ENCODE peak calls at places on chromosomes 11 and 22, in seven cellular contexts. B is foreskin keratinocyte, T is right lobe of liver, P is heart left ventricle, A is lower lobe of right lung, G is sigmoid colon, J is tibial artery. Q is an unnamed sample.

GRCh38 chr11:1692708-1693326 is 4.2 kb upstream of the KRTAP5-6 start:
- DNase-seq in B (no peak), T (no peak), P (no peak), A (peak), G (no peak), J (no peak), Q (no peak)

GRCh38 chr11:72326151-72326842 is 82.3 kb upstream of the PHOX2A start:
- DNase-seq in B (no peak), T (no peak), P (no peak), A (no peak), G (no peak), J (no peak), Q (no peak)

GRCh38 chr22:32649515-32650200 is 151.8 kb upstream of the TIMP3 start:
- DNase-seq in B (no peak), T (no peak), P (no peak), A (no peak), G (peak), J (peak), Q (no peak)

GRCh38 chr22:30695871-30696655 is 1.4 kb downstream of the OSBP2 start:
- DNase-seq in B (no peak), T (no peak), P (no peak), A (no peak), G (no peak), J (no peak), Q (no peak)

GRCh38 chr11:1888811-1889526 is 2.7 kb downstream of the PRR33 start:
- DNase-seq in B (no peak), T (no peak), P (no peak), A (peak), G (no peak), J (no peak), Q (peak)

GRCh38 chr11:4606231-4607015 is 1.6 kb downstream of the TRIM68 start:
- DNase-seq in B (no peak), T (no peak), P (no peak), A (no peak), G (no peak), J (no peak), Q (no peak)

GRCh38 chr11:8693555-8693954 is 11.0 kb downstream of the RPL27A start:
- DNase-seq in B (no peak), T (no peak), P (no peak), A (no peak), G (peak), J (no peak), Q (peak)

GRCh38 chr11:132519226-132519860 is 1013.0 kb downstream of the OPCML start:
- DNase-seq in B (no peak), T (no peak), P (no peak), A (no peak), G (no peak), J (no peak), Q (no peak)

GRCh38 chr11:19191530-19192169 is 10.1 kb downstream of the CSRP3 start:
- DNase-seq in B (no peak), T (peak), P (peak), A (no peak), G (no peak), J (no peak), Q (no peak)

GRCh38 chr22:29269230-29269604 is 1.1 kb downstream of the EWSR1 start:
- DNase-seq in B (no peak), T (no peak), P (no peak), A (no peak), G (no peak), J (no peak), Q (no peak)

GRCh38 chr11:134639586-134640330 is 227.7 kb upstream of the B3GAT1 start:
- DNase-seq in B (no peak), T (no peak), P (no peak), A (peak), G (no peak), J (no peak), Q (peak)

GRCh38 chr22:47144076-47144765 is 381.8 kb downstream of the TBC1D22A start:
- DNase-seq in B (no peak), T (no peak), P (no peak), A (no peak), G (no peak), J (no peak), Q (no peak)

GRCh38 chr11:119525855-119526196 is 102.9 kb upstream of the THY1 start:
- DNase-seq in B (no peak), T (no peak), P (no peak), A (no peak), G (peak), J (no peak), Q (no peak)

GRCh38 chr11:106827687-106828086 is 190.6 kb downstream of the GUCY1A2 start:
- DNase-seq in B (no peak), T (peak), P (peak), A (peak), G (no peak), J (no peak), Q (peak)

GRCh38 chr11:101185985-101186384 is 56.4 kb upstream of the PGR start:
- DNase-seq in B (no peak), T (no peak), P (no peak), A (no peak), G (no peak), J (no peak), Q (no peak)

GRCh38 chr11:108847288-108847687 is 182.4 kb downstream of the DDX10 start:
- DNase-seq in B (no peak), T (no peak), P (no peak), A (no peak), G (no peak), J (no peak), Q (no peak)

GRCh38 chr11:93564895-93565294 is 21.7 kb upstream of the SMCO4 start:
- DNase-seq in B (no peak), T (no peak), P (no peak), A (no peak), G (no peak), J (no peak), Q (no peak)

GRCh38 chr11:66225054-66225453 is 43.4 kb upstream of the RAB1B start:
- DNase-seq in B (no peak), T (no peak), P (peak), A (no peak), G (no peak), J (no peak), Q (peak)

GRCh38 chr11:101030692-101031091 is 98.9 kb downstream of the PGR start:
- DNase-seq in B (no peak), T (no peak), P (no peak), A (no peak), G (no peak), J (no peak), Q (no peak)

GRCh38 chr11:57480409-57481137 is 20.2 kb downstream of the RTN4RL2 start:
- DNase-seq in B (no peak), T (peak), P (peak), A (peak), G (no peak), J (peak), Q (no peak)

GRCh38 chr11:85423331-85423730 is 203.8 kb downstream of the DLG2 start:
- DNase-seq in B (no peak), T (no peak), P (no peak), A (no peak), G (no peak), J (no peak), Q (no peak)

GRCh38 chr11:2139118-2139490 is at the start of gene IGF2:
- DNase-seq in B (no peak), T (peak), P (no peak), A (no peak), G (no peak), J (no peak), Q (no peak)

DNA sequence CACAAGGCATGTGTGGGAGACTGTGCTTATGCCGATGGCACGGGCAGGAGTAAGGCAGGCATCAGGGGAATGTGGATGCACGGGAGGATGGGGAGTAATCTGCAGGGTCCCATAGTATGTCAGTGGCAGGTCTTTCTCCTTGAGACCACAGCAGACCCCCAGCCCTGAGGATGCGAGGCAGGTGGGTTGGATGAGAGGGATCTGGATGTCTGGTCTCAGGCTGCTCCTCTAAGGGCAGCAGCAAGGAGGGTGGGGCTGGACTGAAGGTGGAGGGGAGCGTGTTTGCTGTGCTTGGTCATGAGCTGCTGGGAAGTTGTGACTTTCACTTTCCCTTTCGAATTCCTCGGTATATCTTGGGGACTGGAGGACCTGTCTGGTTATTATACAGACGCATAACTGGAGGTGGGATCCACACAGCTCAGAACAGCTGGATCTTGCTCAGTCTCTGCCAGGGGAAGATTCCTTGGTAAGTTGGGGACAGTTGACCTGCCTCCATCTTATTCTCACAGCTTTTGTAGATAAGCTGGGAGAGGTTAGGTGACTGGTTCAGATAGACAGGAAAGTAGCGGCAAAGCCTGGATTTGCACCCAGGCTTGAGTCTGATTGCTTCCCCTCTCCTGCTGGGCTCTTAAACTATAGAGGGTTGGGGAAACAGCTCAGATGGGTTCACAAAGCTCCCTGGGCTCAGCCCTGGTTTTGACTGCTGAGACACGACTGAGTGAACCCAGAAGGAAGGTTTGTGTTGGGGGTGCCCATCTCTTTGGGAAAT is at the start of gene APOL1:
- DNase-seq in B (no peak), T (peak), P (peak), A (no peak), G (peak), J (no peak), Q (no peak)
- TF ChIP-seq CTCF in B (no peak), T (no peak), P (no peak), A (no peak), G (no peak), J (no peak), Q (no peak)

GRCh38 chr22:17786435-17787158 is 12.3 kb upstream of the BID start:
- DNase-seq in B (no peak), T (peak), P (peak), A (peak), G (peak), J (peak), Q (no peak)
- H3K27ac ChIP-seq in B (no peak), T (peak), P (peak), A (peak), G (peak), J (no peak), Q (peak)

GRCh38 chr11:111412293-111412692 is 33.2 kb upstream of the POU2AF1 start:
- DNase-seq in B (no peak), T (no peak), P (no peak), A (no peak), G (no peak), J (no peak), Q (no peak)

GRCh38 chr11:111413849-111414248 is 34.8 kb upstream of the POU2AF1 start:
- DNase-seq in B (no peak), T (no peak), P (no peak), A (no peak), G (no peak), J (no peak), Q (no peak)

GRCh38 chr11:111416231-111416960 is 37.3 kb upstream of the POU2AF1 start:
- DNase-seq in B (no peak), T (no peak), P (no peak), A (no peak), G (no peak), J (no peak), Q (no peak)

GRCh38 chr11:111414936-111415335 is 35.9 kb upstream of the POU2AF1 start:
- DNase-seq in B (no peak), T (no peak), P (no peak), A (no peak), G (no peak), J (no peak), Q (no peak)

GRCh38 chr11:111414267-111414931 is 35.3 kb upstream of the POU2AF1 start:
- DNase-seq in B (no peak), T (no peak), P (no peak), A (no peak), G (no peak), J (no peak), Q (no peak)
- TF ChIP-seq CTCF in B (no peak), T (no peak), P (no peak), A (no peak), G (no peak), J (no peak), Q (no peak)

DNA sequence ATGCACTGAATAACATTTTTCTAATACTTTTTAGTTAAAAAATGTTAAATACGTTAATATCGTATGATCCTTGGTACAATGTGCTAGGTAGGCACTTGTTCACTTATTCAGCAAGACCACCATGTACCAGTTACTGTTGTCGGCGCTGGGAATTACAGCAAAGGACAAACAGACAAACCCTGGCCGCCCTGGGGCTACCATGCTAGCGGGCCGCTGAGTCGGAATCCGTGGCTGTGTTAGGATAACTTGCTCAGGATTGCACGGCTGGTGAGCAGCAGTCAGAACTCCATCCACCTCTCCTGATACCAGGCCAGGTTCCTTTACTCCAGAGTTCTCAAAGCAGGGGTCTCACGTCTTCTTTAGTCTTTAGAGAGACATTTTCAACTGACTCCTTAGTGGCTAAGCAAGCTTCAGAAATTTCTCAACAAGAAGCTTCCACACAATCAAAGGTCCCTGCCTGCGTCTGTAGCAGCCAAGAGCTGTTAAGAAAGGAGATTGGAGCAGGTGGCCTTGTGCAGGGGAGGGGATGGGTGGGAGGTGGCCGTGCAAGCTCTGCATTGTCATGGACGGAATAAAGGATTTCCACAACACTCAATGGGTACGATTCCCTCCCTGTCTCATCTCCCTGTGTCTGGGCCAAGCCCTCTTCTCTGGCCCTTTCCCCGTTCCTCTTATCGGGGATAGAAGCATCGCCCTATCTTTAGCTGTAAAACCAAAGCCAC is 39.9 kb upstream of the NNMT start:
- DNase-seq in B (no peak), T (no peak), P (no peak), A (no peak), G (peak), J (no peak), Q (no peak)
- H3K27ac ChIP-seq in B (no peak), T (peak), P (peak), A (peak), G (peak), J (peak), Q (no peak)

GRCh38 chr22:44807915-44808690 is 55.7 kb downstream of the ARHGAP8 start:
- DNase-seq in B (no peak), T (no peak), P (peak), A (no peak), G (no peak), J (no peak), Q (no peak)
- TF ChIP-seq CTCF in B (peak), T (no peak), P (no peak), A (no peak), G (no peak), J (no peak), Q (no peak)

GRCh38 chr11:14552089-14552488 is 31.9 kb upstream of the PSMA1 start:
- DNase-seq in B (no peak), T (no peak), P (peak), A (no peak), G (no peak), J (no peak), Q (no peak)
- H3K27ac ChIP-seq in B (no peak), T (peak), P (peak), A (no peak), G (peak), J (no peak), Q (no peak)

DNA sequence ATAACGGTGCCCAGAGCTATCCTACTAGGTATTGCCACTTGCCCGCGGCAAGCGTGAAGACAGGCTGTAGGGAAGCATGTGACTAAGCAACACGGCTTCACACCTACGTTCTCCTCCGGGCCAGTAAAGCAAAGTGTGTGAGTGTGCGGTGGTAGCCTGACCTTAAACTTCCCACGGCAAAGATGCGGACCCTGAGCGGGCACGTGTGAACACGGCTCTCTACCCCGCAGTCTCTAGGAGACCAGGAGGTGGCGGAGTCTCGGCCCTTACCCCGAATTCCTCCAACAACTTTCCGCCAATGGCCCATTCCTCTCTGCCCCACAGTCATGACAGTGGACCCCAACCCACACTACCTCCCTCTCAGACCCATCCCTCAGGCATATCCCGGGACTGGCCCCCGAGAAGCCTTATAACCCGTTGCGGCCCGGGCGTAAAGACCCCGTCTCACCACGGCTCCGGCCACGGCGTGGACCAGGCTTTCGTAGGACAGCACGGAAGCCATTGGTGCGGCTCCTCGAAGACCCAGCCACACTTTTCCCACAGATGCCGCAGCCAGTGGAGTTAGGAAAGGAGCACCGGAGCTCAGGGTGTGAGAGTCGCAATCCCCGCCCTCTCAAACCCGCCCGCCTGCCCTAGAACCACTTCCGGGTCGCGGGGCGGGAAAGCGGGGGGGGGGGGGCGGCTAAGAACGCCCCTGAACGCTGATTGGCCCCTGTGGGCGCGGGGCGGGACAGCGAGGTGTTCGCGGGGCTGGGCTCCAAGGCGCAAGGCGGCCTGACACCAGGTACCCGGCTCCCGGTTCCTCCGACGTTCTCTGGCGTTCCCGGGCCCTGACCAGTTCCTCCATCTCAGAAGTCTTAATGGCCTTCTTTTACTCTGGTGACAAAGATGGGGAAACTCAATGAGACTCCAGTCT is at the start of gene SLC25A17:
- DNase-seq in B (peak), T (peak), P (peak), A (peak), G (peak), J (peak), Q (peak)
- TF ChIP-seq CTCF in B (peak), T (peak), P (peak), A (peak), G (peak), J (peak), Q (peak)

GRCh38 chr11:67289226-67289650 is at the start of gene ANKRD13D:
- DNase-seq in B (no peak), T (no peak), P (no peak), A (peak), G (peak), J (no peak), Q (no peak)

GRCh38 chr11:67287355-67288197 is 1.5 kb upstream of the ANKRD13D start:
- DNase-seq in B (no peak), T (peak), P (peak), A (peak), G (peak), J (no peak), Q (no peak)

GRCh38 chr11:67288452-67289225 is 464 bp upstream of the ANKRD13D start:
- DNase-seq in B (no peak), T (peak), P (peak), A (peak), G (peak), J (peak), Q (no peak)

GRCh38 chr11:67286621-67287333 is 2.3 kb upstream of the ANKRD13D start:
- DNase-seq in B (no peak), T (peak), P (peak), A (peak), G (peak), J (no peak), Q (no peak)

DNA sequence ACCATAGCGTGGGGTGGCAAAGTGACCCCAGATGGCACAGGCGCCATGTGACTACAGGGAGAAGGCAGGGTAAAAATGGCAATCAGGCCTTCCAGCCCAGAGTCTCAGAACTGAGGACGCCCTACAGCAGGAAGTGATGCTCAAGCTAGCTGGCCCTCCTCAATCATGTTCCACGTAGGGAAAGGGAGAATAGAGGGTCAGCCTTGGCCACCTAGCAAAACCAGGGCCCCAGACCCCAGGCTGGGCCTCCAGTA is 978 bp upstream of the ANKRD13D start:
- DNase-seq in B (no peak), T (no peak), P (no peak), A (no peak), G (no peak), J (no peak), Q (no peak)
- H3K27ac ChIP-seq in B (peak), T (peak), P (peak), A (peak), G (peak), J (peak), Q (peak)

Q was measured in RWPE2.